ENCODE peak calls at places on chromosomes 12 and 14, in six cellular contexts. Y is fibroblast of villous mesenchyme, C is natural killer cell, R is foreskin fibroblast, L is adrenal gland, J is tibial artery. M is an unnamed sample.

GRCh38 chr14:54529811-54530210 is 20.1 kb downstream of the CGRRF1 start:
- DNase-seq in L (peak; percentile 37), R (peak; percentile 76), C (no peak), J (no peak), Y (peak; percentile 8), M (no peak)

GRCh38 chr12:93484315-93484981 is 17.1 kb downstream of the MRPL42 start:
- DNase-seq in R (peak; percentile 71), J (no peak), C (no peak), L (peak; percentile 60), Y (peak; percentile 71), M (no peak)

GRCh38 chr12:124327362-124328043 is 32.6 kb downstream of the RFLNA start:
- DNase-seq in J (peak; percentile 85), Y (no peak), C (no peak), L (no peak), R (no peak), M (no peak)

GRCh38 chr12:82383930-82384513 is 25.7 kb downstream of the METTL25 start:
- DNase-seq in Y (peak; percentile 28), R (peak; percentile 51), J (no peak), L (no peak), C (no peak), M (no peak)

GRCh38 chr12:6688543-6688999 is 604 bp downstream of the ZNF384 start:
- DNase-seq in J (no peak), Y (no peak), L (peak; percentile 46), R (no peak), C (peak; percentile 56), M (no peak)

GRCh38 chr12:51620448-51620847 is 29.4 kb downstream of the SCN8A start:
- DNase-seq in R (peak; percentile 23), J (no peak), L (no peak), Y (peak; percentile 57), C (no peak), M (no peak)

GRCh38 chr12:97941686-97942354 is 479.2 kb downstream of the RMST start:
- DNase-seq in R (no peak), C (no peak), J (no peak), L (no peak), Y (no peak), M (no peak)

GRCh38 chr14:105861985-105862465 is 335.6 kb downstream of the TMEM121 start:
- DNase-seq in J (peak; percentile 54), Y (no peak), R (no peak), L (peak; percentile 4), C (peak; percentile 13), M (no peak)

GRCh38 chr12:31035226-31035625 is 38.4 kb upstream of the DDX11 start:
- DNase-seq in J (no peak), Y (no peak), R (peak; percentile 26), C (no peak), L (no peak), M (peak; percentile 2)

GRCh38 chr12:125549836-125550235 is 484.6 kb downstream of the AACS start:
- DNase-seq in L (no peak), R (no peak), J (no peak), Y (no peak), C (no peak), M (no peak)
- TF ChIP-seq CTCF in L (no peak), R (peak; percentile 7), J (no peak), Y (peak; percentile 30), C (no peak), M (peak; percentile 43)

GRCh38 chr14:93734961-93735360 is 53.3 kb downstream of the PRIMA1 start:
- DNase-seq in L (no peak), J (no peak), C (no peak), R (no peak), Y (no peak), M (no peak)

GRCh38 chr14:93733646-93734045 is 54.6 kb downstream of the PRIMA1 start:
- DNase-seq in C (no peak), L (no peak), R (no peak), Y (no peak), J (no peak), M (no peak)

GRCh38 chr14:93737574-93737973 is 50.7 kb downstream of the PRIMA1 start:
- DNase-seq in Y (no peak), C (no peak), L (no peak), R (no peak), J (no peak), M (no peak)

GRCh38 chr14:93734086-93734822 is 54.0 kb downstream of the PRIMA1 start:
- DNase-seq in L (no peak), R (no peak), C (no peak), J (no peak), Y (no peak), M (no peak)

GRCh38 chr14:93736378-93737014 is 51.8 kb downstream of the PRIMA1 start:
- DNase-seq in Y (no peak), J (no peak), L (no peak), C (no peak), R (no peak), M (no peak)
- TF ChIP-seq CTCF in Y (no peak), J (peak; percentile 17), L (no peak), C (no peak), R (no peak), M (peak; percentile 60)

DNA sequence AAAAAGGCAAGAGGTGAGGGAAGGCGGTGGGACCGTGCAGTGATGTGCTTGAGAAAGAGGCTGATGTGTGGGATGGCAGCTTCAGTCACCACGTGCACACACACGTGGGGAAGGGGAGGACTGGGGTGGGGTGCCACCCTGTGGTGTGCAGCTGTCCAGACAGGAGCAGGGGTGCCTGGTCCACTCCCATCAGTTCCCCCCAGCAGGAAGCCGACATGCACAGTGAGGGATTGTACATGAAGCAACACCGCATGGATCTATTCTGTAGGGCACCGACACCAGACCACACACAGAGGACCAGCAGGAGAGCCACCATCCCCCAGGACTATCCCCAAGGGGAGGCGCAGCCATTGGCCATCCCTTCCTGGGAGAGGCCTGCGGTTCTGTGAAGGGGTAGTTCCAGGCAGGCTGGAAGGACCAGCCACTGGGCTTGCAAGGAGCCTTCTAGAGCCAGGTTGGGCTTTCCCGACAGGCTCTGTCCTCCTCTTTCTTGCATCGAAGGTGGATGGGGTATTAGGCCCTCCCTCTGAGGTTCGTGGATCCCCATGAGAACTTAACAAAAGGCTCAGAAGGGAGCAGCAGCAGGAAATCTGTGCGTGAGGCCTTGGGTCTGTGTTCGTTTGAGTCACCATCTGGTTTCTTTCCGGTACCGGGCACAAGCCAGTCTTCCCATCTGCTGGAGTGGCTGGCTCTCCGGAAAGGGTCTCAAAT is 59.7 kb downstream of the PLEKHG3 start:
- DNase-seq in J (peak; percentile 77), Y (peak; percentile 76), R (peak; percentile 68), L (no peak), C (no peak), M (no peak)
- TF ChIP-seq CTCF in J (peak; percentile 11), Y (peak; percentile 39), R (no peak), L (no peak), C (no peak), M (no peak)

GRCh38 chr12:14365294-14366210 is at the start of gene ATF7IP:
- DNase-seq in C (peak; percentile 97), L (peak; percentile 97), Y (peak; percentile 98), J (peak; percentile 97), R (peak; percentile 98), M (peak; percentile 95)
- TF ChIP-seq CTCF in C (no peak), L (peak; percentile 18), Y (peak; percentile 36), J (peak; percentile 16), R (peak; percentile 33), M (peak; percentile 34)